ENCODE peak calls at places on chromosomes 3 and 15, in seven cellular contexts. One of them, this sample, is unnamed.

GRCh38 chr3:45548724-45549123 is 45.8 kb upstream of the LIMD1 start:
- DNase-seq in SK-N-SH: no peak
- DNase-seq in K562: no peak
- DNase-seq in HepG2: no peak
- DNase-seq in GM12878: no peak
- DNase-seq in GM12892: no peak
- DNase-seq in H1: no peak
- DNase-seq in this sample: no peak

GRCh38 chr3:107956991-107957467 is 133.8 kb downstream of the CD47 start:
- DNase-seq in SK-N-SH: peak; percentile 25
- DNase-seq in K562: no peak
- DNase-seq in HepG2: no peak
- DNase-seq in GM12878: no peak
- DNase-seq in GM12892: no peak
- DNase-seq in H1: no peak
- DNase-seq in this sample: no peak

GRCh38 chr3:50575372-50575771 is 6.0 kb downstream of the HEMK1 start:
- DNase-seq in SK-N-SH: no peak
- DNase-seq in K562: no peak
- DNase-seq in HepG2: no peak
- DNase-seq in GM12878: no peak
- DNase-seq in GM12892: no peak
- DNase-seq in H1: no peak
- DNase-seq in this sample: no peak

GRCh38 chr3:142934897-142935269 is 28.6 kb downstream of the PAQR9 start:
- DNase-seq in SK-N-SH: no peak
- DNase-seq in K562: no peak
- DNase-seq in HepG2: no peak
- DNase-seq in GM12878: no peak
- DNase-seq in GM12892: no peak
- DNase-seq in H1: no peak
- DNase-seq in this sample: no peak

GRCh38 chr3:123297627-123297899 is 95.8 kb downstream of the SEC22A start:
- DNase-seq in SK-N-SH: no peak
- DNase-seq in K562: peak; percentile 14
- DNase-seq in HepG2: no peak
- DNase-seq in GM12878: no peak
- DNase-seq in GM12892: no peak
- DNase-seq in H1: no peak
- DNase-seq in this sample: no peak

GRCh38 chr15:72005483-72005882 is 112.5 kb downstream of the MYO9A start:
- DNase-seq in SK-N-SH: no peak
- DNase-seq in K562: no peak
- DNase-seq in HepG2: no peak
- DNase-seq in GM12878: no peak
- DNase-seq in GM12892: no peak
- DNase-seq in H1: no peak
- DNase-seq in this sample: no peak

GRCh38 chr3:29427266-29428103 is 146.6 kb downstream of the RBMS3 start:
- DNase-seq in SK-N-SH: peak; percentile 53
- DNase-seq in K562: no peak
- DNase-seq in HepG2: no peak
- DNase-seq in GM12878: no peak
- DNase-seq in GM12892: no peak
- DNase-seq in H1: no peak
- DNase-seq in this sample: no peak

GRCh38 chr3:129936757-129937156 is 37.8 kb upstream of the TRH start:
- DNase-seq in SK-N-SH: no peak
- DNase-seq in K562: no peak
- DNase-seq in HepG2: peak; percentile 85
- DNase-seq in GM12878: no peak
- DNase-seq in GM12892: no peak
- DNase-seq in H1: no peak
- DNase-seq in this sample: no peak

GRCh38 chr3:17639765-17640164 is 102.7 kb downstream of the TBC1D5 start:
- DNase-seq in SK-N-SH: no peak
- DNase-seq in K562: no peak
- DNase-seq in HepG2: peak; percentile 92
- DNase-seq in GM12878: no peak
- DNase-seq in GM12892: no peak
- DNase-seq in H1: no peak
- DNase-seq in this sample: no peak

GRCh38 chr3:173191611-173192010 is 50.6 kb upstream of the SPATA16 start:
- DNase-seq in SK-N-SH: no peak
- DNase-seq in K562: no peak
- DNase-seq in HepG2: no peak
- DNase-seq in GM12878: no peak
- DNase-seq in GM12892: no peak
- DNase-seq in H1: no peak
- DNase-seq in this sample: no peak

GRCh38 chr3:126155819-126156218 is 24.6 kb downstream of the ALDH1L1 start:
- DNase-seq in SK-N-SH: no peak
- DNase-seq in K562: no peak
- DNase-seq in HepG2: no peak
- DNase-seq in GM12878: no peak
- DNase-seq in GM12892: no peak
- DNase-seq in H1: no peak
- DNase-seq in this sample: no peak

GRCh38 chr3:194003128-194004057 is 132.6 kb upstream of the HES1 start:
- DNase-seq in SK-N-SH: peak; percentile 86
- DNase-seq in K562: peak; percentile 96
- DNase-seq in HepG2: peak; percentile 47
- DNase-seq in GM12878: peak; percentile 11
- DNase-seq in GM12892: peak; percentile 58
- DNase-seq in H1: peak; percentile 41
- DNase-seq in this sample: peak; percentile 62

GRCh38 chr15:67839358-67839928 is 402 bp downstream of the RNU6-1 start:
- DNase-seq in SK-N-SH: peak; percentile 76
- DNase-seq in K562: peak; percentile 68
- DNase-seq in HepG2: peak; percentile 40
- DNase-seq in GM12878: no peak
- DNase-seq in GM12892: no peak
- DNase-seq in H1: no peak
- DNase-seq in this sample: no peak

GRCh38 chr3:3134750-3135448 is 8.2 kb downstream of the TRNT1 start:
- DNase-seq in SK-N-SH: no peak
- DNase-seq in K562: no peak
- DNase-seq in HepG2: no peak
- DNase-seq in GM12878: no peak
- DNase-seq in GM12892: no peak
- DNase-seq in H1: no peak
- DNase-seq in this sample: no peak

DNA sequence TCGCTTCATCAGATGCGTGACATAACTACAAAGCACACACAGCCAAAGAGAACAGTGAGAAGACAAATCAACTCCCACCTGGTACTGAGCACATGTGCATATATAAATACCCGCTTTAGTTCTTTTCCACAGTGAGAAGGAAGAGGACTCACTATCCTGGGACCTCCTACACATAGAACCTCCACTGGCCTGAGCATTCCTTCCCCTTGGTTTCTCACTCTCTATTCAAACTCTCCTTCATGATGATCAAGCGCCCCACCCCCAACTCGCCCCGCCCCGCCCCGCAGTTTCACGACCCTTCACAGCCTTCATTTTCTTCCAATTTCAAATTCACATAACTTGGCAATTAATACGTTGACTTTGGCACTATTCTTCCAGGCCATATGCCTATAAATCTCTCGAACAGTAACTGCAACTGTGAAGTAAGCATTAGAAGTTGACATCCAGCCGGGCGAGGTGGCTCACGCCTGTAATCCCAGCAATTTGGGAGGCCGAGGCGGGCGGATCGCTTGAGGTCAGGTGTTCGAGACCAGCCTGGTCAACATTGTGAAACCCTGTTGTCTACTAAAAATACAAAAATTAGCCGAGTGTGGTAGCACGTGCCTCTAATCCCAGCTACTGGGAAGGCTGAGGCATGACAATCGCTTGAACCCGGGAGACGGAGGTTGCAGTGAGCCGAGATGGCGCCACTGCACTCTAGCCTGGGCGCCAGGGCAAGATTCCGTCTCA is 1.1 kb downstream of the RPS17 start:
- DNase-seq in SK-N-SH: peak; percentile 30
- DNase-seq in K562: peak; percentile 69
- DNase-seq in HepG2: peak; percentile 29
- DNase-seq in GM12878: no peak
- DNase-seq in GM12892: no peak
- DNase-seq in H1: no peak
- DNase-seq in this sample: no peak
- TF ChIP-seq TAF1 in SK-N-SH: no peak
- TF ChIP-seq TAF1 in K562: no peak
- TF ChIP-seq TAF1 in HepG2: no peak
- TF ChIP-seq TAF1 in GM12878: peak; percentile 16
- TF ChIP-seq TAF1 in GM12892: no peak
- TF ChIP-seq TAF1 in H1: no peak
- TF ChIP-seq TAF1 in this sample: no peak

GRCh38 chr3:52351762-52352055 is 35.6 kb downstream of the DNAH1 start:
- DNase-seq in SK-N-SH: no peak
- DNase-seq in K562: no peak
- DNase-seq in HepG2: no peak
- DNase-seq in GM12878: no peak
- DNase-seq in GM12892: no peak
- DNase-seq in H1: no peak
- DNase-seq in this sample: no peak

GRCh38 chr3:52353291-52353855 is 37.3 kb downstream of the DNAH1 start:
- DNase-seq in SK-N-SH: no peak
- DNase-seq in K562: no peak
- DNase-seq in HepG2: no peak
- DNase-seq in GM12878: no peak
- DNase-seq in GM12892: no peak
- DNase-seq in H1: no peak
- DNase-seq in this sample: no peak

GRCh38 chr3:52350981-52351761 is 35.1 kb downstream of the DNAH1 start:
- DNase-seq in SK-N-SH: no peak
- DNase-seq in K562: no peak
- DNase-seq in HepG2: no peak
- DNase-seq in GM12878: no peak
- DNase-seq in GM12892: no peak
- DNase-seq in H1: no peak
- DNase-seq in this sample: no peak

GRCh38 chr3:52354676-52355075 is 38.6 kb downstream of the DNAH1 start:
- DNase-seq in SK-N-SH: no peak
- DNase-seq in K562: no peak
- DNase-seq in HepG2: no peak
- DNase-seq in GM12878: no peak
- DNase-seq in GM12892: no peak
- DNase-seq in H1: no peak
- DNase-seq in this sample: no peak

DNA sequence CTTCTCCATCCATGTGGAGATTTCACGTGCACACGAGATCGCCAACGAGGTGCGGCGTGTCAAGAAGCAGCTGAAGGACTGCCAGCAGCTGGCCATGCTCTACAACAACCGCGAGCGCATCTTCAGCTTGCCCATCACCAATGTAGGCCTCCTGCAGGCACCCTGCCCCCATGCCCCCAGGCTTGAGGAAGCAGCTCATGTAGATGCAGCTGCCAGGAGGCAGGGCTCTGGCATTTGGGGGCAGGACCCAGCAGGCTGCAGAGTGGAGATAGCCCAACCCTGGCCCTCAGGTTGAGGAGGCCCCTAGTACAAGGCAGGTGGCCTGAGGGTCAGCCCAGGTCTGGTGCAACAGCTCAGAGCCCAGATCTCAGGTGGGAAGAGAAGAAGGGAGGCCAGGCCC is 36.4 kb downstream of the DNAH1 start:
- DNase-seq in SK-N-SH: no peak
- DNase-seq in K562: no peak
- DNase-seq in HepG2: no peak
- DNase-seq in GM12878: no peak
- DNase-seq in GM12892: no peak
- DNase-seq in H1: no peak
- DNase-seq in this sample: no peak
- TF ChIP-seq TAF1 in SK-N-SH: no peak
- TF ChIP-seq TAF1 in K562: no peak
- TF ChIP-seq TAF1 in HepG2: no peak
- TF ChIP-seq TAF1 in GM12878: no peak
- TF ChIP-seq TAF1 in GM12892: no peak
- TF ChIP-seq TAF1 in H1: no peak
- TF ChIP-seq TAF1 in this sample: no peak

GRCh38 chr3:69012836-69013255 is 638 bp downstream of the EOGT start:
- DNase-seq in SK-N-SH: peak; percentile 87
- DNase-seq in K562: no peak
- DNase-seq in HepG2: peak; percentile 22
- DNase-seq in GM12878: no peak
- DNase-seq in GM12892: peak; percentile 42
- DNase-seq in H1: no peak
- DNase-seq in this sample: peak; percentile 50

GRCh38 chr3:69013256-69014021 is at the start of gene EOGT:
- DNase-seq in SK-N-SH: peak; percentile 94
- DNase-seq in K562: peak; percentile 82
- DNase-seq in HepG2: peak; percentile 75
- DNase-seq in GM12878: peak; percentile 15
- DNase-seq in GM12892: peak; percentile 75
- DNase-seq in H1: peak; percentile 49
- DNase-seq in this sample: peak; percentile 73

GRCh38 chr3:69011331-69011730 is 2.2 kb downstream of the EOGT start:
- DNase-seq in SK-N-SH: no peak
- DNase-seq in K562: no peak
- DNase-seq in HepG2: no peak
- DNase-seq in GM12878: no peak
- DNase-seq in GM12892: no peak
- DNase-seq in H1: no peak
- DNase-seq in this sample: no peak

GRCh38 chr3:69014022-69014580 is 617 bp upstream of the EOGT start:
- DNase-seq in SK-N-SH: no peak
- DNase-seq in K562: no peak
- DNase-seq in HepG2: no peak
- DNase-seq in GM12878: peak; percentile 2
- DNase-seq in GM12892: no peak
- DNase-seq in H1: no peak
- DNase-seq in this sample: no peak

DNA sequence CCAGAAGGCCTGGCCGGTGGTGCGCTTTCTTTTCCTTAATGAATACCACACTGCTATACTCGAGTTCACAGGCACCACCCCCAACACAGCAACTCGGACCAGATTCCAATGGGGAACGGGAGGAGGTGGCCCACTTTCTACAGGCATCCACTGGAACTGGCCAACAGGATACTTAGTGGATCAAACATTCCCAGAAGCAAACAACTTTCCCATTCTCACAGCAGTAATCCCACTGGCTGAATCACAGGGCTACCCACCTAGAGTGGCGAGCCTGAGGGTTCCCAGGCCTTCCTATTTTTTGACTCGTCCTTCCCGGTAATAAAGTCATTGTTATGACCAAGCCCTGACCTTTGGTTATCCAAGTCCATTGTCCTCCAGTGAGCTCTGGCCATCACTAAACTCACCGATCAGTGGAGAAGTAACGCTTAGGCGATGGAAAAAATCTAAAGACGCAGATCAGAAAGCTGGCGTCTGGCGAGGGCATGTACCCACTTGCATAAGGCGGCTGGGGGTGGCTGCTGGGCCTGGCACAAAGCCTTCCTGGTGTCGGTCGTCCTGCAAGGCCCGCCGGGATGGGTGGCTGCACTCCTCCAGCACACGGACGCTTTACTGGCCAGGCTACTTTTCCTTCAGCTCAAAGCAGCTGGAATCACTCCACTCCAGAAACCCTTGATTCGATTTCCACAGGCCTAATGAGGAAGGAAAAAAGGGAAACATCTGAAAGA is 1.2 kb downstream of the EOGT start:
- DNase-seq in SK-N-SH: no peak
- DNase-seq in K562: no peak
- DNase-seq in HepG2: no peak
- DNase-seq in GM12878: no peak
- DNase-seq in GM12892: no peak
- DNase-seq in H1: no peak
- DNase-seq in this sample: no peak
- TF ChIP-seq TAF1 in SK-N-SH: no peak
- TF ChIP-seq TAF1 in K562: no peak
- TF ChIP-seq TAF1 in HepG2: no peak
- TF ChIP-seq TAF1 in GM12878: no peak
- TF ChIP-seq TAF1 in GM12892: no peak
- TF ChIP-seq TAF1 in H1: no peak
- TF ChIP-seq TAF1 in this sample: no peak

GRCh38 chr3:184073621-184074020 is 20.8 kb downstream of the HTR3C start:
- DNase-seq in SK-N-SH: no peak
- DNase-seq in K562: no peak
- DNase-seq in HepG2: no peak
- DNase-seq in GM12878: no peak
- DNase-seq in GM12892: no peak
- DNase-seq in H1: no peak
- DNase-seq in this sample: no peak
- TF ChIP-seq TAF1 in SK-N-SH: no peak
- TF ChIP-seq TAF1 in K562: no peak
- TF ChIP-seq TAF1 in HepG2: no peak
- TF ChIP-seq TAF1 in GM12878: no peak
- TF ChIP-seq TAF1 in GM12892: no peak
- TF ChIP-seq TAF1 in H1: no peak
- TF ChIP-seq TAF1 in this sample: no peak